ENCODE peak calls at places on chromosomes 12 and 14, in seven cellular contexts. Z is cardiac muscle cell, Y is sigmoid colon, C is AG04449, H is HCT116, Q is fibroblast of pulmonary artery, V is astrocyte of the spinal cord. D is an unnamed sample.

GRCh38 chr14:22456986-22457594 is 131.9 kb downstream of the DAD1 start:
- DNase-seq in H (no peak), Q (no peak), V (no peak), Z (no peak), Y (no peak), C (no peak), D (no peak)

GRCh38 chr14:63759454-63759853 is 31.6 kb upstream of the SGPP1 start:
- DNase-seq in C (no peak), H (no peak), Q (peak), Z (no peak), V (peak), Y (no peak), D (no peak)

GRCh38 chr12:121805171-121805687 is 1.4 kb downstream of the SETD1B start:
- DNase-seq in Q (no peak), Z (peak), Y (no peak), C (no peak), H (no peak), V (peak), D (no peak)

GRCh38 chr12:89856431-89856830 is 147.8 kb upstream of the ATP2B1 start:
- DNase-seq in Y (no peak), Z (peak), Q (peak), V (peak), C (peak), H (no peak), D (peak)

GRCh38 chr12:3634348-3634747 is 118.6 kb downstream of the CRACR2A start:
- DNase-seq in H (no peak), Y (no peak), C (no peak), V (no peak), Z (no peak), Q (no peak), D (no peak)

GRCh38 chr14:55556929-55557623 is 22.9 kb upstream of the KTN1 start:
- DNase-seq in H (peak), Y (peak), Z (peak), C (peak), Q (peak), V (peak), D (peak)

GRCh38 chr14:89956294-89957009 is 725 bp downstream of the TDP1 start:
- DNase-seq in C (peak), Z (peak), H (peak), Q (peak), Y (peak), V (peak), D (peak)

GRCh38 chr12:58044966-58045365 is 103.6 kb downstream of the ATP23 start:
- DNase-seq in Y (no peak), Q (no peak), Z (no peak), V (no peak), C (no peak), H (no peak), D (no peak)

GRCh38 chr12:26227376-26227775 is 32.0 kb downstream of the SSPN start:
- DNase-seq in Q (no peak), H (no peak), V (no peak), C (no peak), Z (no peak), Y (no peak), D (no peak)

GRCh38 chr12:19388131-19388549 is 51.2 kb upstream of the AEBP2 start:
- DNase-seq in C (no peak), V (no peak), H (no peak), Q (peak), Y (peak), Z (no peak), D (no peak)

GRCh38 chr12:43309845-43310405 is 242.1 kb downstream of the ADAMTS20 start:
- DNase-seq in H (no peak), Z (no peak), Y (no peak), V (peak), C (peak), Q (no peak), D (no peak)

GRCh38 chr14:71523630-71524320 is 408.5 kb upstream of the RGS6 start:
- DNase-seq in V (peak), Y (no peak), Q (no peak), Z (no peak), H (no peak), C (no peak), D (peak)

GRCh38 chr12:64943686-64944085 is 119.2 kb downstream of the TBC1D30 start:
- DNase-seq in Z (no peak), H (no peak), Q (peak), V (peak), Y (no peak), C (no peak), D (no peak)

GRCh38 chr12:98745578-98746391 is 100.7 kb downstream of the APAF1 start:
- DNase-seq in Y (no peak), V (no peak), Q (peak), C (no peak), Z (peak), H (no peak), D (no peak)

GRCh38 chr14:59130472-59130871 is 58.0 kb upstream of the DAAM1 start:
- DNase-seq in C (no peak), Y (peak), V (no peak), H (no peak), Q (no peak), Z (peak), D (no peak)
- H3K4me3 ChIP-seq in C (no peak), Y (no peak), V (no peak), H (no peak), Q (no peak), Z (no peak), D (no peak)

DNA sequence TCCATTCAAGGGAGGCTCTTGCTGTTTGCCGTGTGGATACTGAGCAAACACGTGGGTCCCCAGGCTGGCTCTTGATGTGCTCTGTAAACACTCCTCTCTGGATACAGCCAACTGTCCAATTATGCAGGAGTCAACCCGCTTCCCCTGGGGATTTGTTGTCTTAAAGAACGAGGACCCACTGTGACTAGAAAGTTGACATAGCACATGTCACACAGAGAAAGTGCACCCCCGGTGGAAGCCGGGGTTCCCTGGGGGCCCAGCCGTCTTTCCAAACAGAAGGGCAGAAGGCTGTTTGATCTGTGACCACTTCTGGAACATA is 75.9 kb upstream of the CEP83 start:
- DNase-seq in C (no peak), Y (no peak), Q (no peak), H (no peak), Z (no peak), V (no peak), D (no peak)
- TF ChIP-seq CTCF in C (no peak), Y (no peak), Q (no peak), H (no peak), Z (no peak), V (no peak), D (no peak)

DNA sequence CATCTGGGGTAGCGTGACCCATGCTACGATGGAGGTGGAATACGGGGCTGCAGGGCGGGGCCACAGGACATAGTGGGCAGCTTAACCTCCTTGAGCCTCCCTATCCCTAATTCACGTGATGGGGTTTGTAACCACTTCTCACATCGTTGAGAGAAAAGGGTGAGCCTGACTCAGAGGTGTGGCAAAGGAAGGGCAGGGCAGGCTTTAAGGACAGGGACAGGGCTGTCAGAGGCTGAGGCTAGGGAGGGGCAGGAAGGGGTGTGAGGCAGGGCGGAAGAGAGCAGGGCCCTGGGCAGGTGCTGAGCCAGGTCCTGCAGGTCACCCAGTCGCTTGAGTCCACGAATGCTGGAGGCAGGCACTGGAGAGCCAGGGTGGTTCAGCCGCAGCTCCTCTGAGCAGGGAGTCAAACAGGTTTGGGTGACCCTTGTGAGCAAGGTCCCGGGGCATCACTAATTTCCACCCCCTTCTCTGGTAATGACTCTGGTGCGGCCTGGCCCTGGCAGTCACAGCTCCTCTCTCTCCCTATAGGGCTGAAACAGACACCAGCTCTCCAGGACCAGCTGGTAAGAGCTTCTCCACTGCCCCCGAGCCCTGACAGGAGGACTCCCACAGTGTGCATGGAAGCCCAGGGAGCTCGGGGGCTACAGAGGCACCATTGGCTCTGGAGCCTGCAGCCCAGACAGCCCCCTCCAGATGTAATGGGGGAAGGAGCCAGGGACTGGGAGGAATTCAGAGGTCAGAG is 7.4 kb upstream of the AQP2 start:
- DNase-seq in H (no peak), Y (no peak), C (no peak), V (no peak), Z (no peak), Q (no peak), D (no peak)
- H3K4me3 ChIP-seq in H (no peak), Y (no peak), C (no peak), V (no peak), Z (no peak), Q (no peak), D (no peak)

GRCh38 chr12:30837595-30837994 is 82.8 kb upstream of the CAPRIN2 start:
- DNase-seq in V (no peak), Q (no peak), H (no peak), C (no peak), Z (no peak), Y (no peak), D (no peak)
- TF ChIP-seq CTCF in V (no peak), Q (peak), H (no peak), C (no peak), Z (no peak), Y (no peak), D (peak)

GRCh38 chr14:99943620-99944019 is 121.6 kb upstream of the EVL start:
- DNase-seq in V (no peak), Y (peak), Q (no peak), H (no peak), C (no peak), Z (no peak), D (no peak)
- H3K4me3 ChIP-seq in V (no peak), Y (no peak), Q (no peak), H (no peak), C (no peak), Z (no peak), D (no peak)

DNA sequence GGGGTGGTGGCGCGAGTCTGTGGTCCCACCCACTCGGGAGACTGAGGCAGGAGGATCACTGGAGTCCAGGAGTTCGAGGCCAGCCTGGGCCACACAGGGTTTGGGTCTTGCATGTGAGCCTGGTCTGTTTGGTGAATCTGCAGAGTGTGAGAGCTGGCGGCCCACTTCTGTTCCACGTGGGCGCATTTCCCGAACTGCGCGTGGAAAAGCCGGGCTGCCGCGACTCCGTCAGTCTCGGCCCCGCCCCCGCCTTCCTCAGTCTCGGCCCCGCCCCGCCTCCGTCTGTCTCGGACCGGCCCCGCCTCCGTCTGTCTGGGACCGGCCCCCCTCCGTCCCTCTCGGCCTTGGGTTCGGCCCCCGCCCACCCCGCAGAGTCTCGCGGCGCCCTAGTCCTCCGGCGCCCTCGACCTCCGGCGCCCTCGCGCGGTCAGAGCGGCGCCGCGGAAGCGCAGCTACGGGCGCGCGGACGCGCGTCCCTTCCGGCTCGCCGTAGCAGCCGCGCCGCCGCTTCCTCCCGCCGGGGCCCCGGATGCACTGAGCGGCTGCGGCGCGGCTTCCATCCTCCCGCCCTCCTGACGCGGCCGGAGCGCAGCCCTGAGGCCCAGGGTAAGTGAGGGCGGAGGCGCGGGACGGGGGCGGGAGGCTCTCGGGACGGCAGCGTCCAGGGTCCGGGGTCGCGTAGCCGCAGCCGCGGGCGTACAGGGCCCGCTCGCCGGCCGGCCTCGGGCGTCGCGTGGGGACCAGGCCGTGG is at the start of gene EP400:
- DNase-seq in V (peak), H (peak), Q (peak), Y (peak), Z (peak), C (peak), D (peak)
- TF ChIP-seq CTCF in V (peak), H (peak), Q (no peak), Y (no peak), Z (peak), C (peak), D (peak)

DNA sequence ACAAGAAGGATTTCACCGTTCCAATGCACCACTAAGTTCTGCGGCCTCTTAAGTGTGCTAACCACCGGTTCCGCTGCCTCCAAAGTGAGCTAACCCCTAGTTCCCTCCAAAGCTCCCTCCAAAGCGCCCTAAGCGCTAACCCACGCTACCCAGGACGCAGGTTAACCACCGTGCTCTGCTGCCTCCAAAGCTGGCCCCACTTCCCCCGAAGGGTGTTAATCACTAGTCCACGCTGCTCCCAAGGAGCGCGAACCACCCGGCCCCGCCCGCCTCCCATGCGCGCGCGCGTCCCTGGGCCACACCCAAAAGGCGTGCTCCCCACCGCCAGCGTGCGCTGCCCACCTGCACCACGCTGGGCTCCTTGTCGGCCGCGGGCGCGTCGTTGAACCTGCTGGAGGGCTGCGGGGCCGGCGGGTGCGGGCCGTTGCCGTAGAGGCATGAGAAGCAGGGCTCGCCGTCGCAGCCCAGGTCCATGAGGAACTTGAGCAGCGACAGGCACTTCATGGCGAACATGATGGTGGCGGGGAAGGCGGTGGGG is 11.7 kb downstream of the FAM181A start:
- DNase-seq in Y (no peak), H (no peak), Z (no peak), Q (no peak), C (no peak), V (no peak), D (no peak)
- H3K4me3 ChIP-seq in Y (peak), H (no peak), Z (no peak), Q (no peak), C (peak), V (no peak), D (no peak)

DNA sequence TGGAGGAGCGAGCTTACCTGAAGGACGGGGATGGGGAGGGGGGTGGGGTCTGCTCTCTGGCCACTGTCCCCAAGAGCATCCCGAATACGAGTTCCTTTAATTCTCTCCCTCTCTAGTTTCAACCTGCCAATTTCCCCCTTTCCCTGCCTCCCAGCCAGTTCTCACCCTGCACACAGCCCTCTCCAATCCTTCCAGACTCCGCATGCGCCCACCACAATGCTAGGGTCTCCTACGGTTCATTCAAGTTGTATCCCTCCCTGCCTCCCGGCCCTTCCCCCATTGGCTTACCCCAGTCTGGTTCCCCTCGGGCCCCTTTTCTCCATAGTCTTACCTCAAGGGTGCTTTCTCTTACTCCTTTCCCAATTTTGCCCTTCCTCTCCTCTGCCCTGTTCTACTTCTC is 706 bp upstream of the IGFBP6 start:
- DNase-seq in Q (no peak), H (no peak), C (no peak), Y (peak), V (no peak), Z (no peak), D (no peak)
- TF ChIP-seq CTCF in Q (no peak), H (no peak), C (no peak), Y (no peak), V (no peak), Z (no peak), D (no peak)

GRCh38 chr14:28766505-28767238 is at the start of gene FOXG1:
- DNase-seq in V (peak), Y (no peak), Q (peak), C (no peak), H (no peak), Z (peak), D (no peak)
- H3K4me3 ChIP-seq in V (peak), Y (peak), Q (peak), C (peak), H (no peak), Z (peak), D (peak)

GRCh38 chr14:106039400-106039799 is 513.0 kb downstream of the TMEM121 start:
- DNase-seq in H (peak), V (no peak), Y (no peak), C (no peak), Z (no peak), Q (no peak), D (no peak)
- TF ChIP-seq CTCF in H (peak), V (no peak), Y (no peak), C (no peak), Z (no peak), Q (no peak), D (no peak)

D was measured in HFF-Myc.